ENCODE peak calls at places on chromosomes 6 and 20, in nine cellular contexts. M is AG09309; G is DMS 273 treated with DMSO at 0.1 percent for 48 hours; H is ovary; U is OCI-LY7; Q is A549; F is T-helper 2 cell; X is fibroblast of lung; L is naive thymus-derived CD8-positive, alpha-beta T cell. P is an unnamed sample.

GRCh38 chr6:13253272-13253671 is 75.1 kb downstream of the TBC1D7 start:
- DNase-seq in M (no peak), U (no peak), X (no peak), H (no peak), L (no peak), F (no peak), G (no peak), Q (no peak), P (peak)

GRCh38 chr6:56911847-56912246 is 43.1 kb upstream of the BEND6 start:
- DNase-seq in X (peak), H (no peak), Q (no peak), F (no peak), U (no peak), M (no peak), L (no peak), G (no peak), P (no peak)

GRCh38 chr6:84635081-84635745 is 129.2 kb downstream of the TBX18 start:
- DNase-seq in U (no peak), M (no peak), L (no peak), G (no peak), H (no peak), Q (no peak), F (no peak), X (peak), P (no peak)

GRCh38 chr6:148968636-148969270 is 221.9 kb downstream of the UST start:
- DNase-seq in X (peak), F (no peak), G (no peak), H (no peak), U (no peak), Q (no peak), L (no peak), M (no peak), P (no peak)

GRCh38 chr6:98769546-98769945 is 64.8 kb upstream of the POU3F2 start:
- DNase-seq in Q (peak), X (no peak), G (peak), F (no peak), L (no peak), U (peak), M (no peak), H (no peak), P (no peak)

GRCh38 chr20:5714261-5715041 is 35.8 kb upstream of the SHLD1 start:
- DNase-seq in M (no peak), U (peak), X (no peak), H (no peak), L (peak), F (peak), Q (no peak), G (no peak), P (peak)

GRCh38 chr6:139256087-139256486 is 35.7 kb downstream of the TXLNB start:
- DNase-seq in Q (no peak), M (peak), H (no peak), X (peak), G (no peak), U (no peak), F (no peak), L (no peak), P (no peak)

GRCh38 chr6:110885526-110885925 is 10.9 kb downstream of the AMD1 start:
- DNase-seq in F (no peak), Q (no peak), G (no peak), H (no peak), U (no peak), L (no peak), X (no peak), M (no peak), P (no peak)

GRCh38 chr20:25584905-25585704 is at the start of gene NINL:
- DNase-seq in G (no peak), Q (peak), X (peak), L (peak), F (peak), U (no peak), H (peak), M (no peak), P (peak)

GRCh38 chr6:13177617-13178506 is 150.5 kb downstream of the TBC1D7 start:
- DNase-seq in H (no peak), F (no peak), M (no peak), Q (no peak), L (no peak), X (no peak), U (no peak), G (no peak), P (peak)

GRCh38 chr6:45741437-45742166 is 274.1 kb downstream of the CLIC5 start:
- DNase-seq in U (peak), Q (no peak), L (no peak), X (peak), M (no peak), F (no peak), G (no peak), H (no peak), P (peak)

GRCh38 chr6:127749095-127749494 is 151.8 kb downstream of the THEMIS start:
- DNase-seq in Q (no peak), G (no peak), L (no peak), M (no peak), U (no peak), X (no peak), H (no peak), F (no peak), P (no peak)

GRCh38 chr20:8216375-8217200 is 84.5 kb downstream of the PLCB1 start:
- DNase-seq in M (no peak), Q (no peak), G (no peak), X (no peak), U (no peak), L (no peak), H (no peak), F (no peak), P (no peak)

GRCh38 chr20:3801846-3802245 is 5.7 kb downstream of the CDC25B start:
- DNase-seq in F (no peak), L (no peak), U (no peak), X (no peak), Q (no peak), M (no peak), H (no peak), G (no peak), P (no peak)

GRCh38 chr6:31690231-31691077 is 9.6 kb upstream of the LY6G5C start:
- DNase-seq in F (no peak), Q (no peak), U (no peak), X (no peak), G (no peak), L (no peak), H (no peak), M (no peak), P (no peak)

GRCh38 chr6:33931799-33932198 is 128.0 kb upstream of the MLN start:
- DNase-seq in G (no peak), F (no peak), L (no peak), U (no peak), M (no peak), Q (no peak), X (no peak), H (no peak), P (no peak)

GRCh38 chr20:38997622-38998021 is 35.5 kb downstream of the DHX35 start:
- DNase-seq in G (no peak), Q (no peak), F (no peak), U (peak), H (no peak), X (no peak), L (no peak), M (no peak), P (no peak)

GRCh38 chr20:11108102-11108842 is 434.5 kb upstream of the JAG1 start:
- DNase-seq in M (no peak), G (no peak), F (no peak), U (no peak), H (no peak), X (peak), Q (no peak), L (no peak), P (no peak)

GRCh38 chr20:49508435-49509199 is 26.1 kb upstream of the KCNB1 start:
- DNase-seq in F (peak), X (peak), L (no peak), H (no peak), Q (peak), U (peak), G (peak), M (peak), P (peak)

GRCh38 chr6:146357578-146358340 is 185.9 kb upstream of the RAB32 start:
- DNase-seq in Q (peak), G (no peak), F (no peak), M (peak), H (no peak), X (peak), L (no peak), U (no peak), P (peak)

GRCh38 chr20:9306521-9306920 is 207.9 kb upstream of the LAMP5 start:
- DNase-seq in H (no peak), M (peak), G (no peak), X (peak), L (no peak), Q (peak), F (no peak), U (no peak), P (no peak)

GRCh38 chr20:23407770-23408467 is 13.4 kb downstream of the NAPB start:
- DNase-seq in L (no peak), Q (no peak), M (no peak), X (no peak), G (no peak), U (no peak), F (peak), H (no peak), P (no peak)

GRCh38 chr6:106976270-106976669 is 1.7 kb upstream of the CD24 start:
- DNase-seq in M (no peak), Q (no peak), H (no peak), U (no peak), X (no peak), G (no peak), F (no peak), L (no peak), P (no peak)

GRCh38 chr6:64990652-64991304 is 716.2 kb downstream of the EYS start:
- DNase-seq in M (no peak), H (no peak), L (no peak), Q (no peak), U (no peak), X (no peak), G (no peak), F (no peak), P (no peak)

P was measured in Kasumi-1.